ENCODE peak calls at places on chromosome 18, in four cellular contexts. H is MM.1S, U is bronchial epithelial cell, J is SK-N-SH. E is an unnamed sample.

GRCh38 chr18:59180150-59180845 is 39.7 kb upstream of the GRP start:
- DNase-seq in U (no peak), J (no peak), H (no peak), E (no peak)

GRCh38 chr18:44180683-44181082 is 500.0 kb upstream of the SETBP1 start:
- DNase-seq in J (no peak), U (peak), H (no peak), E (no peak)

GRCh38 chr18:80194874-80195570 is 52.3 kb downstream of the PARD6G start:
- DNase-seq in J (no peak), U (no peak), H (no peak), E (no peak)

GRCh38 chr18:80175451-80176235 is 66.6 kb downstream of the ADNP2 start:
- DNase-seq in U (no peak), J (no peak), H (no peak), E (no peak)

GRCh38 chr18:505483-506122 is 5.1 kb upstream of the COLEC12 start:
- DNase-seq in H (no peak), U (no peak), J (no peak), E (no peak)

GRCh38 chr18:63578357-63578958 is 8.7 kb upstream of the SERPINB13 start:
- DNase-seq in U (peak), J (peak), H (peak), E (no peak)

GRCh38 chr18:60277855-60278480 is 94.6 kb downstream of the MC4R start:
- DNase-seq in J (no peak), U (peak), H (no peak), E (no peak)

GRCh38 chr18:13912601-13913000 is 2.7 kb downstream of the MC2R start:
- DNase-seq in H (no peak), J (no peak), U (no peak), E (no peak)

GRCh38 chr18:38752430-38752829 is 1186.8 kb upstream of the CELF4 start:
- DNase-seq in U (peak), J (no peak), H (no peak), E (no peak)

GRCh38 chr18:11946756-11947155 is 34.6 kb upstream of the IMPA2 start:
- DNase-seq in J (no peak), H (no peak), U (peak), E (no peak)

GRCh38 chr18:26089247-26090129 is 925 bp downstream of the SS18 start:
- DNase-seq in U (peak), H (peak), J (peak), E (peak)

GRCh38 chr18:52723456-52724065 is 383.6 kb downstream of the DCC start:
- DNase-seq in U (peak), H (no peak), J (no peak), E (no peak)

GRCh38 chr18:74310411-74310810 is 5.2 kb upstream of the C18orf63 start:
- DNase-seq in U (peak), H (no peak), J (no peak), E (no peak)

GRCh38 chr18:28468903-28469302 is 292.0 kb upstream of the CDH2 start:
- DNase-seq in H (no peak), J (no peak), U (no peak), E (no peak)
- TF ChIP-seq CTCF in H (no peak), J (no peak), U (no peak), E (no peak)

GRCh38 chr18:54950221-54950620 is 9.0 kb downstream of the CCDC68 start:
- DNase-seq in U (peak), H (no peak), J (no peak), E (no peak)
- TF ChIP-seq CTCF in U (peak), H (no peak), J (peak), E (no peak)

GRCh38 chr18:10124071-10124470 is 210.3 kb downstream of the VAPA start:
- DNase-seq in H (no peak), J (no peak), U (no peak), E (no peak)

GRCh38 chr18:10127721-10128120 is 213.9 kb downstream of the VAPA start:
- DNase-seq in H (no peak), U (no peak), J (no peak), E (no peak)

GRCh38 chr18:10123006-10123950 is 209.5 kb downstream of the VAPA start:
- DNase-seq in U (peak), J (no peak), H (no peak), E (no peak)

GRCh38 chr18:10122116-10122515 is 208.3 kb downstream of the VAPA start:
- DNase-seq in J (no peak), U (peak), H (peak), E (no peak)

DNA sequence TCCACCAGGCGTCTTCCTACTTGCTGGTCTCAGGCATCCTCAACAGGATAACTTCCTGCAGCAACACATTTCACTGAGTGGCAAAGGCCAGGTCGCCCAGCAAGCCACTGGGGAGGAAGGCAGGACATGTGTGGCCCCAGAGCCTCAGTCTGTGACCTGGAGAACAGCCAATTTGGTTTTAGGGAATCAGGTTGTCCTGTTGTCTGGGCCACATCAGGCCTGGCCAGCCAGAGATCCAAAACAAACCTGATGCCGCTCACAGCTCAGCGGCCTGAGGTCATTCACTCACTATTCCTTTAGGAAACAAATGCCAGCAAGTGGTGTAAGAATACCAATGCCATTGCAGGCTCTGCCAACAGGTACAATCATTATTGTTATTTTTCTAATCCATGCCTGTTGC is 210.7 kb downstream of the VAPA start:
- DNase-seq in H (no peak), J (no peak), U (no peak), E (no peak)
- TF ChIP-seq CTCF in H (no peak), J (no peak), U (no peak), E (no peak)

DNA sequence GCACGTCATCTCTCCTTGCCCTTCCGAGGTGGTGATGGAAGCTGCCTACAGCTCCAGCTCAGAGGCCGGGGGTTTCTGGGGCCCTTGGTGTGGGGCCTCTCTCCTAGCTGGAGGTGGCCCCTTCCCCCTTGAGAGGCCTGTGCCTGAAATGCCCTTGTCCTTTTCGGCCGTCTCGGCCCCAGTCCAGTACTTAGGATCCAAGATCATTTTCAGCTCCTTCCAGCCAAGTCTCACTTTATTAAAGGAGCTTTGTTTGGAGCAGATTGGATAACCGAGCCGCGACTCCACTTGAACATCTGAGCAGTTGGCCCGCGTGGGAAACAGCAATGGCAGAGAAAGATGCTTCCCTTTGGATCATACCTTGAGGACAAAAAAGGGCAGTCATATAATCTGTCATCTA is 125.0 kb downstream of the NEDD4L start:
- DNase-seq in J (no peak), U (no peak), H (no peak), E (no peak)
- TF ChIP-seq CTCF in J (no peak), U (no peak), H (no peak), E (no peak)

GRCh38 chr18:47397671-47398319 is 146.3 kb upstream of the SKOR2 start:
- DNase-seq in U (no peak), J (peak), H (peak), E (no peak)
- TF ChIP-seq CTCF in U (no peak), J (peak), H (peak), E (no peak)

E was measured in activated B cell treated with CpG ODN at 0.5 μM for 24 hours.